ENCODE peak calls at places on chromosomes 13 and 19, in eight cellular contexts. P is endothelial cell, V is tibial nerve, E is bronchial epithelial cell, B is A549, G is prostate gland, C is progenitor cell of endocrine pancreas, K is cardiac muscle cell. Z is an unnamed sample.

GRCh38 chr13:113098163-113098732 is 7.3 kb upstream of the F7 start:
- DNase-seq in K (no peak), C (no peak), P (no peak), B (no peak), E (no peak), V (no peak), G (no peak), Z (no peak)

GRCh38 chr19:17327654-17328516 is 6.8 kb downstream of the ANO8 start:
- DNase-seq in P (peak), E (peak), B (no peak), V (no peak), K (peak), G (peak), C (peak), Z (no peak)

GRCh38 chr13:20828540-20829364 is 55.0 kb upstream of the EEF1AKMT1 start:
- DNase-seq in P (peak), G (no peak), E (peak), C (no peak), B (peak), V (no peak), K (peak), Z (no peak)

GRCh38 chr19:16342002-16342715 is 17.5 kb downstream of the KLF2 start:
- DNase-seq in E (no peak), B (no peak), G (peak), V (no peak), C (no peak), K (no peak), P (no peak), Z (no peak)

GRCh38 chr19:51029718-51030117 is 3.3 kb upstream of the KLK11 start:
- DNase-seq in C (no peak), V (no peak), G (no peak), B (no peak), E (no peak), P (no peak), K (no peak), Z (no peak)

GRCh38 chr13:63075126-63075525 is 1659.5 kb upstream of the PCDH20 start:
- DNase-seq in C (no peak), E (no peak), K (no peak), G (no peak), V (no peak), P (no peak), B (no peak), Z (no peak)

GRCh38 chr19:12093777-12094176 is 29.2 kb downstream of the ZNF844 start:
- DNase-seq in E (no peak), K (no peak), P (no peak), G (no peak), V (no peak), B (no peak), C (no peak), Z (no peak)

GRCh38 chr13:46079770-46080169 is 25.1 kb downstream of the CPB2 start:
- DNase-seq in B (no peak), P (no peak), K (no peak), V (no peak), G (no peak), C (no peak), E (no peak), Z (no peak)

GRCh38 chr19:43300876-43301765 is 31.8 kb upstream of the PSG9 start:
- DNase-seq in E (peak), G (no peak), K (no peak), P (no peak), B (no peak), C (no peak), V (no peak), Z (no peak)

GRCh38 chr13:31965361-31966066 is 66.1 kb upstream of the FRY start:
- DNase-seq in V (no peak), P (no peak), G (no peak), E (peak), B (no peak), K (no peak), C (no peak), Z (no peak)

GRCh38 chr19:17873661-17874422 is 2.1 kb downstream of the SLC5A5 start:
- DNase-seq in V (no peak), C (no peak), E (peak), B (peak), K (peak), P (peak), G (no peak), Z (no peak)

GRCh38 chr13:113110852-113111315 is 5.3 kb downstream of the F7 start:
- DNase-seq in V (no peak), E (no peak), P (no peak), K (no peak), B (no peak), C (no peak), G (no peak), Z (no peak)

GRCh38 chr13:72113070-72113469 is 246.1 kb upstream of the DACH1 start:
- DNase-seq in C (no peak), B (no peak), E (peak), G (no peak), V (no peak), P (no peak), K (no peak), Z (no peak)

GRCh38 chr19:43563816-43564215 is 11.5 kb downstream of the XRCC1 start:
- DNase-seq in B (no peak), V (no peak), P (no peak), G (no peak), E (no peak), K (no peak), C (no peak), Z (no peak)

GRCh38 chr19:36771275-36772231 is 1.1 kb downstream of the ZNF850 start:
- DNase-seq in V (no peak), E (peak), P (peak), K (peak), C (peak), B (no peak), G (peak), Z (no peak)

GRCh38 chr19:22595422-22595821 is 38.7 kb upstream of the ZNF492 start:
- DNase-seq in B (no peak), K (no peak), V (no peak), E (no peak), P (no peak), G (no peak), C (no peak), Z (peak)

GRCh38 chr19:632228-633067 is 889 bp downstream of the POLRMT start:
- DNase-seq in P (peak), C (no peak), V (no peak), G (no peak), K (peak), E (peak), B (peak), Z (no peak)

GRCh38 chr13:25687622-25688225 is 315.9 kb downstream of the ATP8A2 start:
- DNase-seq in E (no peak), P (no peak), C (no peak), B (no peak), K (no peak), V (no peak), G (peak), Z (peak)

GRCh38 chr13:99737456-99737855 is 234.1 kb downstream of the ZIC5 start:
- DNase-seq in C (no peak), B (no peak), P (no peak), K (no peak), V (no peak), G (no peak), E (no peak), Z (no peak)

GRCh38 chr19:47228937-47229673 is 1.9 kb downstream of the BBC3 start:
- DNase-seq in G (no peak), P (no peak), C (no peak), V (no peak), E (no peak), K (no peak), B (no peak), Z (no peak)

GRCh38 chr13:75685239-75685697 is 49.1 kb downstream of the LMO7 start:
- DNase-seq in B (no peak), P (no peak), V (no peak), K (no peak), E (peak), C (no peak), G (peak), Z (no peak)
- TF ChIP-seq CTCF in B (no peak), P (no peak), V (no peak), K (peak), E (peak), C (no peak), G (no peak), Z (peak)

DNA sequence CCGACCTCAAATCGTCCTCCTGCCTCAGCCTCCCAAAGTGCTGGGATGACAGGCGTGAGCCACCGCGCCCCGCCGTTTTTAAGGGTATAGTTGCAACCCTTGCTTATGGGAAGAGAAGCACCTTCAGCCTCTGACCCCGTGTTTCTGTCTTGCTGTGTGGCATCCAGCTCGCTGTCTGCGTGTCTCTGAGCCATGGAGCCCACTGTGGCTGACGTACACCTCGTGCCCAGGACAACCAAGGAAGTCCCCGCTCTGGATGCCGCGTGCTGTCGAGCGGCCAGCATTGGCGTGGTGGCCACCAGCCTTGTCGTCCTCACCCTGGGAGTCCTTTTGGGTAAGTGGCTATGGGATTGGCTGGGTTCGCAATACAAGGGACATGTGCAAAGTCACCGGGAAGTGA is 29.5 kb downstream of the TMPRSS9 start:
- DNase-seq in G (no peak), C (no peak), E (no peak), V (no peak), P (no peak), B (no peak), K (no peak), Z (no peak)
- TF ChIP-seq CTCF in G (no peak), C (no peak), E (no peak), V (no peak), P (no peak), B (no peak), K (no peak), Z (no peak)

DNA sequence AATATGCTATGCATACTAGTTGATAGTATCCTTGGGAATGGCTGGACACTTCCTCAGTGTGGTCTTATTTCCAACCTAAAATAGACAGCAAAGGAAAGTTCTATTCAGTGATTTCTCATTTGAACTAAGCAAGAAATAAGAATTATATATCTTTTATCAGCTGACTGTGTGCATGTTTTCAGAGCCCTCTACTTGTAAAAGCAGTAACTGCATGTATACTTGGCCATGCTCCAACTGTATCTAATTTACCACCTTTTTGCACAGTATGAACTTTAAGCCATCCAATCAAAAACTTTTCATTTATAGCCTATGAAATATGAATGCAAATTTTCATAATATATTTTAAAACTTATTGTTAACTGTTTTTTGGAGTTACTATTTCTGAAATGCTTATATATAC is 136.4 kb upstream of the PCDH9 start:
- DNase-seq in G (no peak), V (no peak), P (no peak), K (no peak), E (peak), B (no peak), C (no peak), Z (no peak)
- TF ChIP-seq CTCF in G (no peak), V (no peak), P (no peak), K (peak), E (no peak), B (no peak), C (peak), Z (peak)

GRCh38 chr19:19226204-19226603 is 14.4 kb downstream of the NCAN start:
- DNase-seq in G (no peak), C (no peak), P (no peak), E (no peak), B (no peak), V (no peak), K (no peak), Z (no peak)

GRCh38 chr19:19223636-19224035 is 11.9 kb downstream of the NCAN start:
- DNase-seq in V (no peak), C (no peak), K (no peak), P (no peak), G (no peak), B (no peak), E (no peak), Z (no peak)

GRCh38 chr19:19224150-19224851 is 12.5 kb downstream of the NCAN start:
- DNase-seq in E (no peak), B (no peak), K (no peak), G (no peak), C (no peak), V (no peak), P (no peak), Z (no peak)

GRCh38 chr19:19226663-19227062 is 14.9 kb downstream of the NCAN start:
- DNase-seq in E (no peak), B (no peak), G (no peak), C (no peak), K (no peak), V (no peak), P (no peak), Z (no peak)

GRCh38 chr19:19224852-19225494 is 13.2 kb downstream of the NCAN start:
- DNase-seq in E (peak), C (peak), B (peak), P (peak), K (peak), G (peak), V (no peak), Z (no peak)
- TF ChIP-seq CTCF in E (peak), C (peak), B (peak), P (peak), K (peak), G (no peak), V (peak), Z (peak)

GRCh38 chr13:37074703-37075102 is 15.2 kb upstream of the SUPT20H start:
- DNase-seq in K (peak), P (no peak), E (peak), G (no peak), B (no peak), C (no peak), V (no peak), Z (no peak)
- TF ChIP-seq CTCF in K (peak), P (no peak), E (peak), G (no peak), B (peak), C (peak), V (no peak), Z (peak)

GRCh38 chr19:40216013-40216776 is 2.0 kb downstream of the TTC9B start:
- DNase-seq in V (no peak), C (no peak), G (no peak), B (no peak), K (no peak), E (no peak), P (no peak), Z (no peak)

GRCh38 chr19:40216777-40217026 is 1.5 kb downstream of the TTC9B start:
- DNase-seq in C (no peak), P (no peak), K (no peak), B (no peak), G (no peak), V (no peak), E (peak), Z (no peak)

GRCh38 chr19:40214936-40215335 is 3.2 kb downstream of the TTC9B start:
- DNase-seq in E (no peak), V (no peak), G (no peak), K (no peak), C (no peak), B (no peak), P (no peak), Z (no peak)

GRCh38 chr19:40217921-40218890 is at the start of gene TTC9B:
- DNase-seq in P (peak), C (no peak), B (no peak), G (no peak), V (no peak), E (no peak), K (peak), Z (peak)

GRCh38 chr19:40217027-40217810 is 965 bp downstream of the TTC9B start:
- DNase-seq in P (peak), G (peak), V (no peak), B (peak), K (peak), E (peak), C (peak), Z (no peak)
- TF ChIP-seq CTCF in P (peak), G (no peak), V (no peak), B (peak), K (peak), E (peak), C (peak), Z (peak)

GRCh38 chr13:79973533-79973963 is 367.4 kb downstream of the SPRY2 start:
- DNase-seq in K (no peak), V (no peak), P (no peak), C (no peak), E (no peak), B (no peak), G (no peak), Z (no peak)
- TF ChIP-seq CTCF in K (peak), V (peak), P (peak), C (peak), E (peak), B (no peak), G (no peak), Z (peak)

GRCh38 chr13:56019606-56020005 is 1121.1 kb upstream of the PRR20A start:
- DNase-seq in V (no peak), K (no peak), C (no peak), E (no peak), G (no peak), P (no peak), B (no peak), Z (no peak)
- TF ChIP-seq CTCF in V (no peak), K (no peak), C (no peak), E (no peak), G (no peak), P (no peak), B (no peak), Z (no peak)

Z was measured in osteocyte.